ENCODE peak calls at places on chromosomes 6 and 20, in six cellular contexts. M, S, X, V, O and U are unnamed samples.

GRCh38 chr6:109292420-109292819 is 89.8 kb downstream of the CD164 start:
- DNase-seq in M (no peak), S (peak), X (no peak), V (no peak), O (no peak), U (no peak)

GRCh38 chr6:28153546-28153945 is 11.9 kb downstream of the ZKSCAN8 start:
- DNase-seq in M (no peak), S (no peak), X (no peak), V (no peak), O (no peak), U (no peak)

GRCh38 chr6:37137881-37138568 is 31.9 kb upstream of the PIM1 start:
- DNase-seq in M (peak), S (no peak), X (no peak), V (no peak), O (peak), U (no peak)

GRCh38 chr6:14088600-14089168 is 28.9 kb upstream of the CD83 start:
- DNase-seq in M (no peak), S (no peak), X (no peak), V (peak), O (no peak), U (no peak)

GRCh38 chr20:47718398-47718797 is 66.9 kb downstream of the SULF2 start:
- DNase-seq in M (no peak), S (no peak), X (no peak), V (no peak), O (no peak), U (no peak)

GRCh38 chr6:15417811-15418210 is 171.9 kb downstream of the JARID2 start:
- DNase-seq in M (peak), S (no peak), X (no peak), V (no peak), O (no peak), U (peak)

GRCh38 chr6:151493495-151494234 is at the start of gene CCDC170:
- DNase-seq in M (no peak), S (no peak), X (peak), V (no peak), O (peak), U (no peak)

GRCh38 chr6:24583463-24584389 is 62.3 kb downstream of the KIAA0319 start:
- DNase-seq in M (peak), S (peak), X (peak), V (peak), O (peak), U (peak)

GRCh38 chr20:33868042-33868441 is 56.9 kb downstream of the CHMP4B start:
- DNase-seq in M (no peak), S (no peak), X (no peak), V (no peak), O (no peak), U (no peak)

GRCh38 chr6:52089758-52090348 is 2.4 kb upstream of the PKHD1 start:
- DNase-seq in M (no peak), S (no peak), X (no peak), V (peak), O (no peak), U (no peak)

GRCh38 chr20:23100754-23101107 is 14.6 kb upstream of the CD93 start:
- DNase-seq in M (no peak), S (no peak), X (no peak), V (no peak), O (no peak), U (no peak)

GRCh38 chr6:121222656-121223055 is 111.6 kb downstream of the TBC1D32 start:
- DNase-seq in M (peak), S (no peak), X (no peak), V (no peak), O (no peak), U (no peak)

GRCh38 chr20:44431502-44432234 is 44.0 kb upstream of the TTPAL start:
- DNase-seq in M (no peak), S (no peak), X (no peak), V (no peak), O (no peak), U (no peak)
- TF ChIP-seq POLR2A in M (no peak), S (peak), X (no peak), V (no peak), O (no peak), U (no peak)

GRCh38 chr20:31712564-31713311 is 9.9 kb downstream of the BCL2L1 start:
- DNase-seq in M (peak), S (peak), X (peak), V (peak), O (peak), U (no peak)
- TF ChIP-seq POLR2A in M (no peak), S (no peak), X (no peak), V (no peak), O (no peak), U (no peak)

GRCh38 chr20:4787825-4788224 is 66.1 kb downstream of the PRND start:
- DNase-seq in M (no peak), S (no peak), X (no peak), V (no peak), O (no peak), U (no peak)

GRCh38 chr20:4782373-4782772 is 60.7 kb downstream of the PRND start:
- DNase-seq in M (no peak), S (no peak), X (peak), V (no peak), O (no peak), U (no peak)

GRCh38 chr20:4791121-4791520 is 69.4 kb downstream of the PRND start:
- DNase-seq in M (no peak), S (no peak), X (no peak), V (no peak), O (no peak), U (no peak)

GRCh38 chr20:4788314-4788713 is 66.6 kb downstream of the PRND start:
- DNase-seq in M (no peak), S (no peak), X (no peak), V (no peak), O (no peak), U (no peak)

DNA sequence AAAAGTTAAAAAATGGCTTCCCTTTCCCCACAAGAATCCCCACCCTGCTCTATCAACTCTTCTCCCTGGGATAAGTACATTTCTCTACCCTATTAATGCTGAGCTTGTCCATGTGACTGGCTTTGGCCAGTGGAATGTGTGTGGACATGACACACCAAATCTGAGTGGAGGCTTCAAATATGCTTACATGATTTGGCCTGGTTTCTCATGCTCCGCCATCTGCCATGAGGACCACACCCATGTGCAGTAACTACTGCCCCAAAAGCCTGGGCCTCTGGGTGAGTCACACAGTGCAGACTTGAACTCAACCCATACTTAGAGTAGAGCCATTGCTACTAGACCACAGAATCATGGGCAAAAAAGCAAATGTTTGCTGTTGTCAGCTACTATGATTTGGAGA is 65.4 kb downstream of the PRND start:
- DNase-seq in M (peak), S (no peak), X (no peak), V (no peak), O (no peak), U (peak)
- TF ChIP-seq POLR2A in M (no peak), S (no peak), X (no peak), V (no peak), O (no peak), U (no peak)

GRCh38 chr20:20075032-20075431 is 22.7 kb downstream of the CFAP61 start:
- DNase-seq in M (no peak), S (no peak), X (no peak), V (no peak), O (no peak), U (no peak)
- TF ChIP-seq POLR2A in M (no peak), S (no peak), X (no peak), V (no peak), O (no peak), U (no peak)

DNA sequence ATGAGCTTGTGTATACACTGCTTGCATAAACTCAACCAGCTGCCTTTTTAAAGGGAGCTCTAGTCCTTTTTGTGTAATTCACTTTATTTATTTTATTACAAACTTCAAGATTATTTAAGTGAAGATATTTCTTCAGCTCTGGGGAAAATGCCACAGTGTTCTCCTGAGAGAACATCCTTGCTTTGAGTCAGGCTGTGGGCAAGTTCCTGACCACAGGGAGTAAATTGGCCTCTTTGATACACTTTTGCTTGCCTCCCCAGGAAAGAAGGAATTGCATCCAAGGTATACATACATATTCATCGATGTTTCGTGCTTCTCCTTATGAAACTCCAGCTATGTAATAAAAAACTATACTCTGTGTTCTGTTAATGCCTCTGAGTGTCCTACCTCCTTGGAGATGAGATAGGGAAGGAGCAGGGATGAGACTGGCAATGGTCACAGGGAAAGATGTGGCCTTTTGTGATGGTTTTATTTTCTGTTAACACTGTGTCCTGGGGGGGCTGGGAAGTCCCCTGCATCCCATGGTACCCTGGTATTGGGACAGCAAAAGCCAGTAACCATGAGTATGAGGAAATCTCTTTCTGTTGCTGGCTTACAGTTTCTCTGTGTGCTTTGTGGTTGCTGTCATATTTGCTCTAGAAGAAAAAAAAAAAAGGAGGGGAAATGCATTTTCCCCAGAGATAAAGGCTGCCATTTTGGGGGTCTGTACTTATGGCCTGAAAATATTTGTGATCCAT is 15.3 kb downstream of the TNFAIP3 start:
- DNase-seq in M (peak), S (no peak), X (no peak), V (no peak), O (no peak), U (no peak)
- TF ChIP-seq POLR2A in M (no peak), S (no peak), X (no peak), V (no peak), O (no peak), U (no peak)

GRCh38 chr6:34389034-34389433 is 3.4 kb downstream of the NUDT3 start:
- DNase-seq in M (no peak), S (no peak), X (no peak), V (no peak), O (no peak), U (no peak)

GRCh38 chr6:34391711-34392496 is 565 bp downstream of the NUDT3 start:
- DNase-seq in M (peak), S (peak), X (peak), V (peak), O (peak), U (peak)

GRCh38 chr6:34391023-34391485 is 1.4 kb downstream of the NUDT3 start:
- DNase-seq in M (peak), S (peak), X (peak), V (no peak), O (peak), U (no peak)

GRCh38 chr6:34392497-34393190 is at the start of gene NUDT3:
- DNase-seq in M (peak), S (peak), X (peak), V (peak), O (peak), U (peak)

DNA sequence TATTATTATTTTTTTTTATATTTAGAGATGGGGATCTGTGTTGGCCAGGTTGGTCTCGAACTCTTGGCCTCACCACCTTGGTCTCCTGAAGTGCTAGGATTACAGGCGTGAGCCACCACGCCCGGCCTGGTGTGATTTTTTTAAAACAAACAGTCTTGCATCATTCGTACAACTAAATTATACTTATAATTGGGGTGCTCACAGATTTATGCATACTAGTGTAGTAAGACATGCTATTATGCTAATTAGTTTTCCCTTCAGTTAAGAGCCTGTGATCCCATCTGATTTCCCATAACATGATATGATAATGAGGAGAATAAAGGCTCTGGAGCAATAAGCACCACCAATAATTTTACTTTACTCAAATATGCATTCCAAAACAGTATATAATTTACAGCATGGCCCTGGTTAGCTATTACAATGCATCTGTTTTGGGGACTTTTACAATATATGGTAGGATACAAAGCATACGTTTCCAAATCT is 1.9 kb downstream of the NUDT3 start:
- DNase-seq in M (no peak), S (no peak), X (no peak), V (no peak), O (no peak), U (no peak)
- TF ChIP-seq POLR2A in M (no peak), S (no peak), X (no peak), V (no peak), O (no peak), U (no peak)

GRCh38 chr20:24116611-24117010 is 128.0 kb upstream of the GGTLC1 start:
- DNase-seq in M (no peak), S (no peak), X (no peak), V (no peak), O (no peak), U (no peak)

GRCh38 chr20:24118096-24118780 is 129.7 kb upstream of the GGTLC1 start:
- DNase-seq in M (peak), S (no peak), X (no peak), V (no peak), O (no peak), U (no peak)

GRCh38 chr20:24117386-24117785 is 128.8 kb upstream of the GGTLC1 start:
- DNase-seq in M (no peak), S (no peak), X (no peak), V (no peak), O (no peak), U (no peak)

DNA sequence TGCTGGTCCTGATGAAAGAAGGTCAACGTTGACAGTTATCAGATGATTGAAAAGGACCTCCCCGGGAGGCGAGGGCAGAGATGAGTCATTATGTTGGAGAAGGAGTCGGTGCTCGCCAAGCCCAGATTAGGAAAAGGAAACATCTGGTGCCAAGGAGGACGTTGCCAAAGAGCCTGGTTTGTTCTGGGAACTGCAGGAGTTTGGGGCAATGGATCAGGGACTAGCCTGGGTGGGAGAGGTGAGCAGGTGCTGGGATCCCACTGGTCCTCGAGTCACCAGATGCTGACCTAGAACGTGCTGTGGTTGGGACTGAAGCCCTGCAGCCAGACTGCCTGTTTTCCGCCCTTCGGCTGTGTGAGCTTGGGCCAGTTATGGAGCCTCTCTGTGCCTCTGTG is 130.2 kb upstream of the GGTLC1 start:
- DNase-seq in M (no peak), S (no peak), X (no peak), V (no peak), O (peak), U (no peak)
- TF ChIP-seq POLR2A in M (no peak), S (no peak), X (no peak), V (no peak), O (no peak), U (no peak)

GRCh38 chr6:83192871-83193746 is at the start of the genes PGM3 and RWDD2A:
- DNase-seq in M (peak), S (peak), X (peak), V (peak), O (peak), U (peak)
- TF ChIP-seq POLR2A in M (peak), S (peak), X (peak), V (peak), O (peak), U (peak)